ENCODE peak calls at places on chromosome 5, in nine cellular contexts. C is HL-60, Y is GM06990, X is dorsolateral prefrontal cortex, M is AG04449, K is PC-9, T is tibial artery, Z is stomach, P is fibroblast of pulmonary artery. R is an unnamed sample.

GRCh38 chr5:85108471-85108870 is 723.8 kb upstream of the EDIL3 start:
- DNase-seq in K (no peak), X (no peak), Y (no peak), P (no peak), C (no peak), T (no peak), Z (no peak), M (no peak), R (no peak)

GRCh38 chr5:85920984-85921383 is 696.8 kb upstream of the COX7C start:
- DNase-seq in T (no peak), M (no peak), Z (no peak), P (no peak), Y (no peak), X (no peak), K (no peak), C (no peak), R (no peak)

GRCh38 chr5:39256472-39256871 is 37.1 kb upstream of the FYB1 start:
- DNase-seq in P (peak; percentile 87), Z (no peak), X (no peak), C (peak; percentile 54), T (no peak), M (peak; percentile 31), Y (peak; percentile 37), K (peak; percentile 80), R (peak; percentile 66)

GRCh38 chr5:174101331-174101730 is 55.8 kb downstream of the NSG2 start:
- DNase-seq in P (no peak), X (no peak), M (no peak), Z (no peak), C (no peak), Y (no peak), K (no peak), T (no peak), R (no peak)

GRCh38 chr5:65329266-65329665 is 152.5 kb downstream of the ADAMTS6 start:
- DNase-seq in X (no peak), K (no peak), Y (no peak), M (no peak), C (no peak), Z (no peak), T (no peak), P (peak; percentile 22), R (no peak)

GRCh38 chr5:88509403-88509802 is 240.8 kb upstream of the TMEM161B start:
- DNase-seq in T (no peak), K (no peak), P (no peak), Y (no peak), Z (no peak), C (no peak), M (no peak), X (no peak), R (no peak)

GRCh38 chr5:167753725-167754490 is 537.5 kb upstream of the WWC1 start:
- DNase-seq in P (no peak), X (no peak), Y (no peak), C (no peak), Z (no peak), T (no peak), M (no peak), K (no peak), R (no peak)

GRCh38 chr5:9479981-9480380 is 65.9 kb downstream of the SEMA5A start:
- DNase-seq in Y (no peak), Z (no peak), P (no peak), T (no peak), C (no peak), K (no peak), X (no peak), M (no peak), R (no peak)

GRCh38 chr5:32222723-32223470 is 48.8 kb upstream of the GOLPH3 start:
- DNase-seq in T (no peak), K (peak; percentile 36), Y (no peak), Z (no peak), P (no peak), M (no peak), X (no peak), C (no peak), R (no peak)

GRCh38 chr5:131355972-131356528 is 92.2 kb downstream of the CDC42SE2 start:
- DNase-seq in T (no peak), K (no peak), M (peak; percentile 21), P (peak; percentile 41), Z (no peak), C (no peak), Y (no peak), X (no peak), R (no peak)

GRCh38 chr5:106862450-106863193 is 808.1 kb downstream of the EFNA5 start:
- DNase-seq in P (peak; percentile 21), T (no peak), X (no peak), Y (no peak), M (no peak), Z (no peak), K (no peak), C (no peak), R (no peak)

GRCh38 chr5:181191526-181192336 is 13.3 kb downstream of the TRIM7 start:
- DNase-seq in Y (peak; percentile 97), T (peak; percentile 94), X (peak; percentile 93), P (peak; percentile 96), M (no peak), K (peak; percentile 87), C (peak; percentile 94), Z (peak; percentile 97), R (peak; percentile 76)

GRCh38 chr5:40223884-40224402 is 455.8 kb upstream of the PTGER4 start:
- DNase-seq in P (peak; percentile 35), T (no peak), M (peak; percentile 88), C (no peak), Z (no peak), Y (peak; percentile 42), K (no peak), X (no peak), R (peak; percentile 67)

GRCh38 chr5:60299944-60300343 is 400.0 kb downstream of the DEPDC1B start:
- DNase-seq in X (no peak), Z (no peak), Y (no peak), T (no peak), C (no peak), P (no peak), K (no peak), M (no peak), R (no peak)

GRCh38 chr5:180122875-180123274 is 51.3 kb upstream of the RNF130 start:
- DNase-seq in Y (no peak), Z (no peak), T (no peak), P (no peak), K (peak; percentile 22), C (no peak), M (no peak), X (no peak), R (no peak)
- TF ChIP-seq CTCF in Y (no peak), Z (no peak), T (no peak), P (no peak), K (no peak), C (no peak), M (no peak), X (no peak), R (no peak)

GRCh38 chr5:95723632-95724369 is 7.3 kb upstream of the RHOBTB3 start:
- DNase-seq in K (no peak), C (peak; percentile 12), T (no peak), X (no peak), Y (no peak), M (no peak), P (peak; percentile 79), Z (peak; percentile 41), R (no peak)

GRCh38 chr5:95727764-95728191 is 3.4 kb upstream of the RHOBTB3 start:
- DNase-seq in X (no peak), C (no peak), T (no peak), K (peak; percentile 93), M (no peak), Y (peak; percentile 37), P (no peak), Z (no peak), R (no peak)

GRCh38 chr5:95726811-95727763 is 4.0 kb upstream of the RHOBTB3 start:
- DNase-seq in T (no peak), M (no peak), P (no peak), C (no peak), X (no peak), K (no peak), Y (no peak), Z (no peak), R (no peak)

GRCh38 chr5:95725937-95726810 is 5.0 kb upstream of the RHOBTB3 start:
- DNase-seq in X (no peak), K (no peak), T (no peak), P (peak; percentile 62), Y (no peak), Z (no peak), C (no peak), M (peak; percentile 74), R (peak; percentile 54)

GRCh38 chr5:95725071-95725820 is 5.9 kb upstream of the RHOBTB3 start:
- DNase-seq in Y (no peak), T (no peak), C (no peak), K (no peak), M (no peak), P (no peak), X (no peak), Z (no peak), R (no peak)
- H3K4me3 ChIP-seq in Y (no peak overlapping the region), T (no peak overlapping the region), C (no peak overlapping the region), K (no peak overlapping the region), M (no peak overlapping the region), P (no peak overlapping the region), X (no peak overlapping the region), Z (no peak overlapping the region), R (no peak overlapping the region)

GRCh38 chr5:157323107-157323706 is 57.3 kb downstream of the CYFIP2 start:
- DNase-seq in Y (no peak), C (no peak), Z (no peak), P (no peak), M (no peak), K (no peak), T (no peak), X (no peak), R (no peak)

GRCh38 chr5:157327771-157328170 is 61.8 kb downstream of the CYFIP2 start:
- DNase-seq in X (no peak), M (no peak), T (no peak), P (no peak), C (no peak), Z (no peak), K (no peak), Y (no peak), R (no peak)

GRCh38 chr5:157326440-157327023 is 60.6 kb downstream of the CYFIP2 start:
- DNase-seq in T (no peak), Z (no peak), C (no peak), X (no peak), K (no peak), M (no peak), Y (no peak), P (no peak), R (no peak)

GRCh38 chr5:157322581-157322980 is 56.7 kb downstream of the CYFIP2 start:
- DNase-seq in Y (no peak), Z (no peak), C (no peak), K (no peak), T (no peak), M (no peak), X (no peak), P (no peak), R (no peak)

DNA sequence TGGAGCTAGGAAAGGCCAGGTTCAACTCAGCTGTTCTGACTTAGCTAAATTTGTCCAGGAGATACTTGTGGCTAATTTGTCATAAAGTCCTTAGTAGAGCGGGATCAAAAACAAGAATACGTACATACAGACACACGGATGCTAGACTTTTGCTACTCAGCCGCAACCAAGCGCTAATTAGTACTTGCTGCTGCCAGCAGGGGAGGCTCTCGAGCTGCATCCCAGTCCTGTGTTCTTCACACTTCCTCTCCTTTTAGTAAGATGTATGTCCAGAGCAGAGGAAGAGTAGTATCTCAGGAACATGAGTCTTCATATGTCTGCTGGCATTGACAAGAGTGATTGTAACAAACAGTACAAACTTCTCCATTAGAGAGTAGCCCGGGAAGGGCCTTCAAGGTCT is 58.3 kb downstream of the CYFIP2 start:
- DNase-seq in Y (no peak), X (no peak), M (no peak), Z (no peak), C (no peak), K (no peak), P (no peak), T (no peak), R (no peak)
- TF ChIP-seq CTCF in Y (peak; percentile 36), X (peak; percentile 16), M (peak; percentile 15), Z (no peak), C (no peak), K (peak; percentile 46), P (peak; percentile 34), T (no peak), R (no peak)

GRCh38 chr5:3600106-3600997 is 4.7 kb downstream of the IRX1 start:
- DNase-seq in M (no peak), Z (no peak), T (no peak), X (no peak), P (no peak), Y (no peak), K (no peak), C (no peak), R (no peak)
- H3K4me3 ChIP-seq in M (peak overlapping the region; percentile 69), Z (no peak overlapping the region), T (no peak overlapping the region), X (no peak overlapping the region), P (no peak overlapping the region), Y (no peak overlapping the region), K (no peak overlapping the region), C (no peak overlapping the region), R (no peak overlapping the region)

R was measured in AG09309.